ENCODE peak calls at places on chromosomes 7 and 10, in eight cellular contexts. T is non-pigmented ciliary epithelial cell; P is AML-193; X is activated T-cell treated with anti-CD3 and anti-CD28 coated beads for 4 hours; N is DMS53; G is lower lobe of right lung; O is posterior cingulate gyrus; J is activated naive CD4-positive, alpha-beta T cell treated with anti-CD3 and anti-CD28 coated beads for 36 hours. I is an unnamed sample.

GRCh38 chr10:71547290-71547689 is 150.6 kb downstream of the CDH23 start:
- DNase-seq in T (no peak), P (no peak), X (no peak), N (no peak), G (no peak), O (no peak), J (no peak), I (no peak)

GRCh38 chr7:34750209-34750608 is 92.2 kb downstream of the NPSR1 start:
- DNase-seq in T (no peak), P (no peak), X (no peak), N (peak; percentile 39), G (no peak), O (no peak), J (no peak), I (no peak)

GRCh38 chr7:32506266-32507054 is 11.2 kb downstream of the AVL9 start:
- DNase-seq in T (peak; percentile 96), P (no peak), X (no peak), N (peak; percentile 86), G (no peak), O (no peak), J (peak; percentile 50), I (no peak)

GRCh38 chr7:92731327-92732063 is 104.9 kb downstream of the CDK6 start:
- DNase-seq in T (no peak), P (no peak), X (no peak), N (no peak), G (no peak), O (no peak), J (peak; percentile 66), I (no peak)

GRCh38 chr7:116776046-116776445 is 86.3 kb upstream of the CAPZA2 start:
- DNase-seq in T (no peak), P (no peak), X (no peak), N (peak; percentile 21), G (no peak), O (no peak), J (no peak), I (no peak)

GRCh38 chr7:141045842-141046630 is 27.8 kb upstream of the TMEM178B start:
- DNase-seq in T (no peak), P (no peak), X (no peak), N (no peak), G (no peak), O (no peak), J (no peak), I (no peak)

GRCh38 chr7:90271753-90272152 is 26.8 kb downstream of the CFAP69 start:
- DNase-seq in T (peak; percentile 59), P (no peak), X (no peak), N (no peak), G (no peak), O (no peak), J (no peak), I (no peak)

GRCh38 chr10:122786269-122786668 is 59.4 kb downstream of the CUZD1 start:
- DNase-seq in T (no peak), P (no peak), X (no peak), N (peak; percentile 35), G (no peak), O (no peak), J (peak; percentile 7), I (no peak)

GRCh38 chr7:98930921-98931320 is 52.6 kb downstream of the TRRAP start:
- DNase-seq in T (peak; percentile 9), P (no peak), X (peak; percentile 4), N (no peak), G (no peak), O (no peak), J (no peak), I (no peak)

GRCh38 chr7:132838313-132838712 is 243.6 kb downstream of the CHCHD3 start:
- DNase-seq in T (no peak), P (no peak), X (no peak), N (no peak), G (no peak), O (no peak), J (no peak), I (no peak)

GRCh38 chr10:28111712-28112111 is 112.8 kb upstream of the ODAD2 start:
- DNase-seq in T (no peak), P (no peak), X (no peak), N (no peak), G (no peak), O (no peak), J (no peak), I (no peak)

GRCh38 chr10:97916586-97916985 is 66.9 kb downstream of the GOLGA7B start:
- DNase-seq in T (no peak), P (no peak), X (no peak), N (no peak), G (peak; percentile 6), O (peak; percentile 18), J (no peak), I (no peak)

GRCh38 chr10:48451969-48452878 is 145.7 kb downstream of the MAPK8 start:
- DNase-seq in T (no peak), P (no peak), X (no peak), N (no peak), G (no peak), O (no peak), J (no peak), I (no peak)

GRCh38 chr10:11757452-11757819 is 15.3 kb downstream of the ECHDC3 start:
- DNase-seq in T (peak; percentile 83), P (no peak), X (no peak), N (peak; percentile 96), G (no peak), O (no peak), J (no peak), I (peak; percentile 59)

GRCh38 chr10:52215745-52216361 is 98.2 kb upstream of the DKK1 start:
- DNase-seq in T (peak; percentile 40), P (peak; percentile 21), X (peak; percentile 16), N (peak; percentile 78), G (no peak), O (no peak), J (peak; percentile 60), I (peak; percentile 64)

GRCh38 chr7:130394421-130395188 is 14.3 kb downstream of the CPA1 start:
- DNase-seq in T (no peak), P (no peak), X (no peak), N (no peak), G (no peak), O (no peak), J (peak; percentile 57), I (no peak)

GRCh38 chr10:91582063-91582673 is 50.7 kb downstream of the PPP1R3C start:
- DNase-seq in T (no peak), P (no peak), X (no peak), N (no peak), G (no peak), O (no peak), J (no peak), I (no peak)

GRCh38 chr7:113768256-113768847 is 150.5 kb downstream of the PPP1R3A start:
- DNase-seq in T (no peak), P (no peak), X (no peak), N (no peak), G (no peak), O (no peak), J (no peak), I (no peak)

GRCh38 chr10:26318672-26319071 is 102.1 kb downstream of the GAD2 start:
- DNase-seq in T (no peak), P (no peak), X (no peak), N (no peak), G (no peak), O (no peak), J (no peak), I (no peak)

GRCh38 chr7:151838861-151839381 is 38.0 kb downstream of the PRKAG2 start:
- DNase-seq in T (no peak), P (peak; percentile 92), X (no peak), N (peak; percentile 36), G (peak; percentile 73), O (peak; percentile 77), J (peak; percentile 53), I (no peak)

GRCh38 chr7:69078997-69079769 is 519.1 kb upstream of the AUTS2 start:
- DNase-seq in T (no peak), P (no peak), X (no peak), N (no peak), G (no peak), O (no peak), J (no peak), I (no peak)